ENCODE peak calls at places on chromosomes 4 and X, in seven cellular contexts. One of them, this sample, is unnamed. For H3K36me3 and H3K9me3, the result is how much of the 10 kb centered on the place peaks cover.

GRCh38 chr4:120843840-120844527 is 78.5 kb downstream of the PRDM5 start:
- DNase-seq in CD4-positive, alpha-beta memory T cell: no peak
- DNase-seq in tibial nerve: no peak
- DNase-seq in left ventricle myocardium inferior: peak
- DNase-seq in Panc1: no peak
- DNase-seq in CD8-positive, alpha-beta memory T cell: no peak
- DNase-seq in tibial artery: no peak
- DNase-seq in this sample: peak

GRCh38 chr4:42612898-42613297 is 44.0 kb downstream of the ATP8A1 start:
- DNase-seq in CD4-positive, alpha-beta memory T cell: no peak
- DNase-seq in tibial nerve: no peak
- DNase-seq in left ventricle myocardium inferior: no peak
- DNase-seq in Panc1: no peak
- DNase-seq in CD8-positive, alpha-beta memory T cell: no peak
- DNase-seq in tibial artery: no peak
- DNase-seq in this sample: no peak

GRCh38 chrX:19616959-19617358 is 101.7 kb upstream of the MAP3K15 start:
- DNase-seq in CD4-positive, alpha-beta memory T cell: no peak
- DNase-seq in tibial nerve: no peak
- DNase-seq in left ventricle myocardium inferior: no peak
- DNase-seq in Panc1: no peak
- DNase-seq in CD8-positive, alpha-beta memory T cell: no peak
- DNase-seq in tibial artery: no peak
- DNase-seq in this sample: no peak

GRCh38 chr4:112775801-112776200 is 138.9 kb downstream of the LARP7 start:
- DNase-seq in CD4-positive, alpha-beta memory T cell: no peak
- DNase-seq in tibial nerve: no peak
- DNase-seq in left ventricle myocardium inferior: no peak
- DNase-seq in Panc1: no peak
- DNase-seq in CD8-positive, alpha-beta memory T cell: no peak
- DNase-seq in tibial artery: no peak
- DNase-seq in this sample: no peak

GRCh38 chrX:44435047-44435446 is 91.6 kb upstream of the EFHC2 start:
- DNase-seq in CD4-positive, alpha-beta memory T cell: no peak
- DNase-seq in tibial nerve: no peak
- DNase-seq in left ventricle myocardium inferior: no peak
- DNase-seq in Panc1: no peak
- DNase-seq in CD8-positive, alpha-beta memory T cell: no peak
- DNase-seq in tibial artery: no peak
- DNase-seq in this sample: no peak

GRCh38 chr4:168765726-168766125 is 244.3 kb downstream of the CBR4 start:
- DNase-seq in CD4-positive, alpha-beta memory T cell: no peak
- DNase-seq in tibial nerve: no peak
- DNase-seq in left ventricle myocardium inferior: peak
- DNase-seq in Panc1: no peak
- DNase-seq in CD8-positive, alpha-beta memory T cell: no peak
- DNase-seq in tibial artery: peak
- DNase-seq in this sample: no peak

GRCh38 chrX:151828434-151829080 is 84.1 kb upstream of the MAGEA4 start:
- DNase-seq in CD4-positive, alpha-beta memory T cell: no peak
- DNase-seq in tibial nerve: no peak
- DNase-seq in left ventricle myocardium inferior: no peak
- DNase-seq in Panc1: no peak
- DNase-seq in CD8-positive, alpha-beta memory T cell: no peak
- DNase-seq in tibial artery: no peak
- DNase-seq in this sample: no peak

GRCh38 chrX:133544105-133544504 is 128.8 kb upstream of the GPC4 start:
- DNase-seq in CD4-positive, alpha-beta memory T cell: no peak
- DNase-seq in tibial nerve: no peak
- DNase-seq in left ventricle myocardium inferior: no peak
- DNase-seq in Panc1: no peak
- DNase-seq in CD8-positive, alpha-beta memory T cell: no peak
- DNase-seq in tibial artery: no peak
- DNase-seq in this sample: no peak

GRCh38 chrX:138938003-138938402 is 226.5 kb upstream of the FGF13 start:
- DNase-seq in CD4-positive, alpha-beta memory T cell: no peak
- DNase-seq in tibial nerve: no peak
- DNase-seq in left ventricle myocardium inferior: no peak
- DNase-seq in Panc1: no peak
- DNase-seq in CD8-positive, alpha-beta memory T cell: no peak
- DNase-seq in tibial artery: no peak
- DNase-seq in this sample: no peak

GRCh38 chr4:122583906-122584305 is 37.0 kb downstream of the IL21 start:
- DNase-seq in CD4-positive, alpha-beta memory T cell: no peak
- DNase-seq in tibial nerve: no peak
- DNase-seq in left ventricle myocardium inferior: no peak
- DNase-seq in Panc1: no peak
- DNase-seq in CD8-positive, alpha-beta memory T cell: no peak
- DNase-seq in tibial artery: no peak
- DNase-seq in this sample: no peak

GRCh38 chr4:53659112-53659511 is 67.8 kb upstream of the LNX1 start:
- DNase-seq in CD4-positive, alpha-beta memory T cell: no peak
- DNase-seq in tibial nerve: no peak
- DNase-seq in left ventricle myocardium inferior: no peak
- DNase-seq in Panc1: no peak
- DNase-seq in CD8-positive, alpha-beta memory T cell: no peak
- DNase-seq in tibial artery: no peak
- DNase-seq in this sample: no peak

DNA sequence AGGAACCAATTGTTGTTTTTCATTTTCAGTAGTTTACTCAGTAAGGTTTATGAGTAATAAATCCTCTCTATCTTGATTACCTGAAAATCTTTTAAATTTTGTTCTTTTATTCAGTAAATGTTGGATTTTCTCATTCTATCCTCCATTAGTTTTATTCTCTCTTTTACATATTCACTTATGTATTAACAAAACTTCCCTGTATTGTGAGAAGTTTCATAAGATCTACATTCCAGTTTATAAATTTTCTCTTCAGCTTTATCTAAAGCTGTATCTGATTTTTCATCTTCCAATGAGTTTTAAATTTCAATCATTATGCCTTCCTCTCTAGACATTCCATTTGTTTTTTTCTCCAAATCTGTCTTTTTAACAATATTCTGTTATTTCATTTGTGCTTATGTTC is 310.2 kb downstream of the UNC5C start:
- DNase-seq in CD4-positive, alpha-beta memory T cell: no peak
- DNase-seq in tibial nerve: no peak
- DNase-seq in left ventricle myocardium inferior: no peak
- DNase-seq in Panc1: no peak
- DNase-seq in CD8-positive, alpha-beta memory T cell: no peak
- DNase-seq in tibial artery: no peak
- DNase-seq in this sample: no peak
- H3K36me3 ChIP-seq in CD4-positive, alpha-beta memory T cell: under half
- H3K36me3 ChIP-seq in tibial nerve: under half
- H3K36me3 ChIP-seq in left ventricle myocardium inferior: under half
- H3K36me3 ChIP-seq in Panc1: under half
- H3K36me3 ChIP-seq in CD8-positive, alpha-beta memory T cell: under half
- H3K36me3 ChIP-seq in tibial artery: under half
- H3K36me3 ChIP-seq in this sample: under half

GRCh38 chr4:152530600-152530999 is 5.3 kb downstream of the FBXW7 start:
- DNase-seq in CD4-positive, alpha-beta memory T cell: no peak
- DNase-seq in tibial nerve: no peak
- DNase-seq in left ventricle myocardium inferior: no peak
- DNase-seq in Panc1: no peak
- DNase-seq in CD8-positive, alpha-beta memory T cell: no peak
- DNase-seq in tibial artery: no peak
- DNase-seq in this sample: no peak
- H3K4me3 ChIP-seq in CD4-positive, alpha-beta memory T cell: no peak
- H3K4me3 ChIP-seq in tibial nerve: no peak
- H3K4me3 ChIP-seq in left ventricle myocardium inferior: no peak
- H3K4me3 ChIP-seq in Panc1: no peak
- H3K4me3 ChIP-seq in CD8-positive, alpha-beta memory T cell: no peak
- H3K4me3 ChIP-seq in tibial artery: no peak
- H3K4me3 ChIP-seq in this sample: no peak

GRCh38 chrX:46637937-46638336 is 64.4 kb downstream of the CHST7 start:
- DNase-seq in CD4-positive, alpha-beta memory T cell: no peak
- DNase-seq in tibial nerve: no peak
- DNase-seq in left ventricle myocardium inferior: no peak
- DNase-seq in Panc1: no peak
- DNase-seq in CD8-positive, alpha-beta memory T cell: no peak
- DNase-seq in tibial artery: no peak
- DNase-seq in this sample: no peak
- H3K9me3 ChIP-seq in CD4-positive, alpha-beta memory T cell: under half
- H3K9me3 ChIP-seq in tibial nerve: under half
- H3K9me3 ChIP-seq in left ventricle myocardium inferior: under half
- H3K9me3 ChIP-seq in Panc1: under half
- H3K9me3 ChIP-seq in CD8-positive, alpha-beta memory T cell: under half
- H3K9me3 ChIP-seq in tibial artery: under half
- H3K9me3 ChIP-seq in this sample: under half

GRCh38 chr4:6825403-6825802 is 42.9 kb downstream of the KIAA0232 start:
- DNase-seq in CD4-positive, alpha-beta memory T cell: no peak
- DNase-seq in tibial nerve: no peak
- DNase-seq in left ventricle myocardium inferior: no peak
- DNase-seq in Panc1: no peak
- DNase-seq in CD8-positive, alpha-beta memory T cell: no peak
- DNase-seq in tibial artery: no peak
- DNase-seq in this sample: no peak
- H3K36me3 ChIP-seq in CD4-positive, alpha-beta memory T cell: under half
- H3K36me3 ChIP-seq in tibial nerve: under half
- H3K36me3 ChIP-seq in left ventricle myocardium inferior: under half
- H3K36me3 ChIP-seq in Panc1: under half
- H3K36me3 ChIP-seq in CD8-positive, alpha-beta memory T cell: under half
- H3K36me3 ChIP-seq in tibial artery: under half
- H3K36me3 ChIP-seq in this sample: under half

DNA sequence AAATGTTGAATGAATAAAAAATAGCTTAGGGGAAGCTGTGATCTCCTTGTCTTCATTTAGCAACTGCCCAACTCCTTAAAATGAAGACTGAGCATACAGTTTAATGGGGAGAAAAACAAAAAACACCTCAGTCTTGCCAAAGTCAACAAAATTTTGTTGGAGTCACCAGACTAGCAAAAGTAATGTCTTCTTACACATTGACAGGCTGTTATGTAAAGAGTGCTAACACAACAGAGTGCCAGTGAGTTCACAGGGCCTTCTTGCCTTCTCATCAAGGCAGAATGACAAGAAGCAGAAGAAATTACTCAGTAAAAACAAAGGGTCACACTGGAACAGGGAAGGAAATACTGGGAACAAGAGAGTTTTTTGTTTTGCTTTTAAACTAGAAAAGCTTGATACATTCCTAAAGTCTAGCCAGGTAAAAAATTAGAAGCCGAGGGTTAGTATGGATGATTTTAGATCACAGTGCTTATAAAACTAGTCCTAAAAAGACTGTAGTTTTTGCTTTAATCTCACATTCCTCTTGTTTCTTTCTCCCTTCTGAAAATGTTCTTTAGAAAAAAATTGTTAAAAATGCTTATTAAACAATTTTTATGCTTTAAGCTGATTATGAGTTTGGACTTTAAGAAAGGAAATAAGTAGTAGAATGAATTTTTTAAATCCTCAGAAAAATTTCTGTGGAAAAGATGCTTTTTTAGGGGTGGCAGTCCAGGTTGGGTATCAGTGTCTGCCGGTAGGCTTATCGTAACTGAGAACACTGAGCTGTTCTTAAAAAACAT is 38.7 kb upstream of the FRAS1 start:
- DNase-seq in CD4-positive, alpha-beta memory T cell: no peak
- DNase-seq in tibial nerve: no peak
- DNase-seq in left ventricle myocardium inferior: no peak
- DNase-seq in Panc1: no peak
- DNase-seq in CD8-positive, alpha-beta memory T cell: no peak
- DNase-seq in tibial artery: no peak
- DNase-seq in this sample: no peak
- H3K4me3 ChIP-seq in CD4-positive, alpha-beta memory T cell: no peak
- H3K4me3 ChIP-seq in tibial nerve: no peak
- H3K4me3 ChIP-seq in left ventricle myocardium inferior: no peak
- H3K4me3 ChIP-seq in Panc1: no peak
- H3K4me3 ChIP-seq in CD8-positive, alpha-beta memory T cell: no peak
- H3K4me3 ChIP-seq in tibial artery: no peak
- H3K4me3 ChIP-seq in this sample: no peak

GRCh38 chr4:33658971-33659370 is 2585.3 kb downstream of the ARAP2 start:
- DNase-seq in CD4-positive, alpha-beta memory T cell: no peak
- DNase-seq in tibial nerve: no peak
- DNase-seq in left ventricle myocardium inferior: no peak
- DNase-seq in Panc1: no peak
- DNase-seq in CD8-positive, alpha-beta memory T cell: no peak
- DNase-seq in tibial artery: no peak
- DNase-seq in this sample: no peak
- H3K9me3 ChIP-seq in CD4-positive, alpha-beta memory T cell: under half
- H3K9me3 ChIP-seq in tibial nerve: under half
- H3K9me3 ChIP-seq in left ventricle myocardium inferior: under half
- H3K9me3 ChIP-seq in Panc1: under half
- H3K9me3 ChIP-seq in CD8-positive, alpha-beta memory T cell: under half
- H3K9me3 ChIP-seq in tibial artery: under half
- H3K9me3 ChIP-seq in this sample: under half

This sample was measured in HAP-1.